ENCODE peak calls at places on chromosome 9, in four cellular contexts. E, P, F and G are unnamed samples.

GRCh38 chr9:8783999-8784398 is 984.4 kb upstream of the DMAC1 start:
- DNase-seq in E (no peak), P (no peak), F (no peak), G (no peak)

GRCh38 chr9:109813829-109814228 is 33.8 kb downstream of the PALM2AKAP2 start:
- DNase-seq in E (no peak), P (no peak), F (no peak), G (no peak)

GRCh38 chr9:18297532-18297872 is 176.5 kb upstream of the ADAMTSL1 start:
- DNase-seq in E (no peak), P (no peak), F (no peak), G (no peak)

GRCh38 chr9:133874061-133874638 is 118.0 kb downstream of the VAV2 start:
- DNase-seq in E (peak), P (no peak), F (no peak), G (peak)

GRCh38 chr9:108996653-108997052 is 16.6 kb downstream of the CTNNAL1 start:
- DNase-seq in E (peak), P (no peak), F (no peak), G (no peak)

GRCh38 chr9:127537792-127538191 is 74.3 kb upstream of the STXBP1 start:
- DNase-seq in E (no peak), P (no peak), F (no peak), G (no peak)

GRCh38 chr9:70052768-70053167 is 9.1 kb downstream of the MAMDC2 start:
- DNase-seq in E (no peak), P (no peak), F (no peak), G (no peak)

GRCh38 chr9:86434039-86434726 is 80.0 kb upstream of the TUT7 start:
- DNase-seq in E (peak), P (peak), F (peak), G (peak)

GRCh38 chr9:78031271-78031825 is at the start of gene GNAQ:
- DNase-seq in E (no peak), P (no peak), F (no peak), G (peak)

GRCh38 chr9:136692190-136693134 is 5.2 kb upstream of the AGPAT2 start:
- DNase-seq in E (no peak), P (no peak), F (no peak), G (no peak)

GRCh38 chr9:133238272-133238850 is 29.3 kb upstream of the OBP2B start:
- DNase-seq in E (peak), P (peak), F (peak), G (no peak)

GRCh38 chr9:5510991-5511390 is 660 bp downstream of the PDCD1LG2 start:
- DNase-seq in E (peak), P (no peak), F (no peak), G (no peak)

GRCh38 chr9:85483214-85483613 is 258.5 kb downstream of the AGTPBP1 start:
- DNase-seq in E (no peak), P (no peak), F (no peak), G (no peak)

GRCh38 chr9:136091582-136092352 is 3.3 kb downstream of the NACC2 start:
- DNase-seq in E (peak), P (no peak), F (no peak), G (no peak)

GRCh38 chr9:89149726-89150125 is 28.9 kb downstream of the SHC3 start:
- DNase-seq in E (peak), P (no peak), F (no peak), G (peak)

GRCh38 chr9:31715250-31715649 is 669.2 kb upstream of the ACO1 start:
- DNase-seq in E (no peak), P (no peak), F (no peak), G (no peak)

GRCh38 chr9:126523621-126524111 is 90.1 kb upstream of the LMX1B start:
- DNase-seq in E (no peak), P (no peak), F (no peak), G (no peak)